ENCODE peak calls at places on chromosome 11, in six cellular contexts. N is stimulated activated CD4-positive, alpha-beta T cell treated with anti-CD3 and anti-CD28 coated beads, Interleukin-2, amount 100 ng/mL, for 24 hours; S is activated CD4-positive, alpha-beta T cell treated with anti-CD3 and anti-CD28 coated beads, Interleukin-2, amount 50 U/mL, for 1 hour; P is endothelial cell; U is NCI-H69; E is activated effector memory CD4-positive, alpha-beta T cell treated with anti-CD3 and anti-CD28 coated beads, Interleukin-2, amount 50 U/mL, for 16 hours. C is an unnamed sample.

GRCh38 chr11:10638285-10638684 is 55.3 kb downstream of the IRAG1 start:
- DNase-seq in S (no peak), E (no peak), U (no peak), P (no peak), N (no peak), C (no peak)

GRCh38 chr11:62588966-62589637 is 2.2 kb downstream of the TUT1 start:
- DNase-seq in P (no peak), N (peak), E (no peak), U (no peak), S (no peak), C (no peak)

GRCh38 chr11:122146475-122146874 is 30.5 kb upstream of the BLID start:
- DNase-seq in E (no peak), N (no peak), U (no peak), P (no peak), S (no peak), C (no peak)

GRCh38 chr11:34132261-34132965 is 27.0 kb downstream of the NAT10 start:
- DNase-seq in P (no peak), E (no peak), U (no peak), N (no peak), S (no peak), C (no peak)

GRCh38 chr11:60680455-60681119 is 18.8 kb upstream of the MS4A8 start:
- DNase-seq in S (no peak), U (no peak), N (no peak), E (no peak), P (no peak), C (no peak)

GRCh38 chr11:126919147-126919823 is 81.3 kb downstream of the KIRREL3 start:
- DNase-seq in E (no peak), S (no peak), U (no peak), P (no peak), N (no peak), C (no peak)

GRCh38 chr11:73393011-73393380 is 16.8 kb downstream of the RELT start:
- DNase-seq in U (no peak), N (no peak), S (no peak), P (no peak), E (no peak), C (no peak)

GRCh38 chr11:67076202-67076601 is 19.6 kb downstream of the RHOD start:
- DNase-seq in P (no peak), N (no peak), U (no peak), S (no peak), E (no peak), C (no peak)

GRCh38 chr11:128405693-128406364 is 181.5 kb downstream of the ETS1 start:
- DNase-seq in U (peak), N (no peak), E (no peak), P (no peak), S (no peak), C (no peak)

C was measured in HuH-7.